ENCODE peak calls at places on chromosomes 12 and 14, in nine cellular contexts. C is cardiac fibroblast; N is activated T-cell treated with anti-CD3 and anti-CD28 coated beads for 1 hour; J is activated naive CD4-positive, alpha-beta T cell; D is AG04449; H is NCI-H69; Q is stimulated activated CD4-positive, alpha-beta T cell treated with anti-CD3 and anti-CD28 coated beads, TNF-alpha, amount 100 ng/mL, for 4 hours; O is frontal cortex; K is KBM-7. Y is an unnamed sample.
A peak's percentile ranks its signal among the peaks of the same experiment; 100 is the strongest.

GRCh38 chr14:83827383-83827782 is 1702.6 kb upstream of the FLRT2 start:
- DNase-seq in D (no peak), O (no peak), C (no peak), J (no peak), K (no peak), N (no peak), Q (no peak), H (peak; percentile 32), Y (peak; percentile 14)

GRCh38 chr12:5197127-5197526 is 153.4 kb downstream of the KCNA5 start:
- DNase-seq in O (no peak), K (no peak), C (no peak), N (no peak), D (peak; percentile 29), H (no peak), J (no peak), Q (no peak), Y (no peak)

GRCh38 chr14:99132821-99133562 is 139.0 kb downstream of the BCL11B start:
- DNase-seq in N (no peak), K (no peak), C (no peak), H (no peak), Q (no peak), J (no peak), D (no peak), O (no peak), Y (no peak)

GRCh38 chr12:57110189-57111045 is 745 bp downstream of the STAT6 start:
- DNase-seq in H (no peak), K (peak; percentile 83), O (no peak), N (peak; percentile 55), C (no peak), Q (peak; percentile 62), J (peak; percentile 32), D (no peak), Y (peak; percentile 75)

GRCh38 chr12:24615967-24616411 is 332.9 kb downstream of the BCAT1 start:
- DNase-seq in D (no peak), J (no peak), O (no peak), Q (no peak), N (no peak), K (no peak), C (peak; percentile 78), H (no peak), Y (no peak)

GRCh38 chr12:90102957-90103652 is 394.5 kb upstream of the ATP2B1 start:
- DNase-seq in Q (no peak), C (peak; percentile 68), N (no peak), J (no peak), O (no peak), K (peak; percentile 67), H (peak; percentile 62), D (no peak), Y (peak; percentile 64)

GRCh38 chr12:39505025-39505424 is 62.1 kb upstream of the KIF21A start:
- DNase-seq in H (no peak), C (peak; percentile 15), K (no peak), Q (no peak), D (no peak), O (no peak), N (no peak), J (no peak), Y (no peak)

GRCh38 chr14:30559638-30560071 is 697 bp downstream of the G2E3 start:
- DNase-seq in N (no peak), Q (no peak), C (peak; percentile 60), O (no peak), H (peak; percentile 85), J (no peak), K (peak; percentile 49), D (no peak), Y (peak; percentile 23)

GRCh38 chr12:79559591-79559990 is 131.2 kb downstream of the PAWR start:
- DNase-seq in D (no peak), Q (no peak), H (no peak), O (no peak), C (peak; percentile 17), K (no peak), J (no peak), N (no peak), Y (no peak)

GRCh38 chr14:66496911-66497310 is 10.7 kb downstream of the CCDC196 start:
- DNase-seq in Q (no peak), C (no peak), J (no peak), O (no peak), K (no peak), H (no peak), D (no peak), N (no peak), Y (no peak)

GRCh38 chr12:51449569-51450246 is 25.1 kb downstream of the SLC4A8 start:
- DNase-seq in N (no peak), Q (no peak), O (no peak), D (no peak), J (no peak), K (no peak), H (no peak), C (no peak), Y (no peak)

Y was measured in SK-MEL-5.